ENCODE peak calls at places on chromosomes 13 and 19, in nine cellular contexts. B is upper lobe of right lung, K is body of pancreas, Y is Caco-2, E is AG04450, D is HFF-Myc, L is fibroblast of pulmonary artery, M is aorta, G is fibroblast of the aortic adventitia. I is an unnamed sample.

GRCh38 chr19:48639483-48640375 is 2.5 kb upstream of the DBP start:
- DNase-seq in L (no peak), G (no peak), K (no peak), B (no peak), Y (peak; percentile 43), D (no peak), M (no peak), E (no peak), I (no peak)

GRCh38 chr19:32404939-32405430 is 585 bp upstream of the DPY19L3 start:
- DNase-seq in Y (peak; percentile 41), L (peak; percentile 41), E (no peak), B (peak; percentile 87), D (no peak), M (peak; percentile 91), K (peak; percentile 67), G (peak; percentile 38), I (peak; percentile 55)

GRCh38 chr19:51047031-51047335 is 12.2 kb upstream of the KLK12 start:
- DNase-seq in G (no peak), B (no peak), D (no peak), K (peak; percentile 59), L (no peak), M (no peak), Y (no peak), E (no peak), I (no peak)

GRCh38 chr19:6020972-6021805 is 43.2 kb upstream of the RANBP3 start:
- DNase-seq in K (peak; percentile 46), G (no peak), L (no peak), D (no peak), Y (no peak), E (no peak), M (peak; percentile 62), B (no peak), I (no peak)

GRCh38 chr13:51769455-51770127 is 34.4 kb downstream of the DHRS12 start:
- DNase-seq in B (peak; percentile 78), K (peak; percentile 90), D (no peak), Y (no peak), E (no peak), L (peak; percentile 22), M (peak; percentile 85), G (no peak), I (no peak)

GRCh38 chr13:59247166-59247565 is 916.6 kb downstream of the DIAPH3 start:
- DNase-seq in L (no peak), Y (no peak), E (no peak), D (no peak), B (peak; percentile 48), G (no peak), K (peak; percentile 38), M (no peak), I (no peak)

GRCh38 chr13:111634410-111634809 is 314.0 kb downstream of the TEX29 start:
- DNase-seq in G (no peak), K (no peak), E (no peak), B (no peak), L (no peak), M (no peak), D (no peak), Y (no peak), I (no peak)

GRCh38 chr19:48573163-48573505 is 21.2 kb downstream of the SULT2B1 start:
- DNase-seq in L (no peak), Y (no peak), M (no peak), E (no peak), K (no peak), G (no peak), D (no peak), B (no peak), I (no peak)

GRCh38 chr19:19134687-19135158 is 3.6 kb downstream of the TMEM161A start:
- DNase-seq in L (no peak), D (no peak), G (no peak), K (peak; percentile 53), Y (no peak), E (no peak), M (no peak), B (peak; percentile 78), I (no peak)

GRCh38 chr13:68375004-68375403 is 1144.9 kb upstream of the PCDH9 start:
- DNase-seq in G (no peak), Y (no peak), M (no peak), E (no peak), K (no peak), L (no peak), B (no peak), D (no peak), I (no peak)

GRCh38 chr19:729564-730381 is 21.0 kb downstream of the PALM start:
- DNase-seq in L (no peak), E (no peak), K (no peak), M (no peak), B (no peak), D (no peak), Y (no peak), G (no peak), I (no peak)
- H3K4me3 ChIP-seq in L (no peak overlapping the region), E (no peak overlapping the region), K (no peak overlapping the region), M (no peak overlapping the region), B (no peak overlapping the region), D (no peak overlapping the region), Y (no peak overlapping the region), G (no peak overlapping the region), I (no peak overlapping the region)

GRCh38 chr19:36837902-36838783 is at the start of gene ZNF790:
- DNase-seq in G (peak; percentile 94), K (peak; percentile 85), Y (peak; percentile 73), L (peak; percentile 94), M (peak; percentile 96), B (peak; percentile 91), D (peak; percentile 68), E (peak; percentile 70), I (peak; percentile 95)

GRCh38 chr19:36833430-36833829 is 4.8 kb downstream of the ZNF790 start:
- DNase-seq in Y (no peak), M (no peak), D (no peak), K (no peak), B (no peak), G (no peak), E (no peak), L (no peak), I (no peak)

GRCh38 chr19:36838784-36839324 is 667 bp upstream of the ZNF790 start:
- DNase-seq in E (no peak), Y (no peak), K (no peak), D (no peak), G (no peak), M (no peak), B (no peak), L (no peak), I (no peak)

DNA sequence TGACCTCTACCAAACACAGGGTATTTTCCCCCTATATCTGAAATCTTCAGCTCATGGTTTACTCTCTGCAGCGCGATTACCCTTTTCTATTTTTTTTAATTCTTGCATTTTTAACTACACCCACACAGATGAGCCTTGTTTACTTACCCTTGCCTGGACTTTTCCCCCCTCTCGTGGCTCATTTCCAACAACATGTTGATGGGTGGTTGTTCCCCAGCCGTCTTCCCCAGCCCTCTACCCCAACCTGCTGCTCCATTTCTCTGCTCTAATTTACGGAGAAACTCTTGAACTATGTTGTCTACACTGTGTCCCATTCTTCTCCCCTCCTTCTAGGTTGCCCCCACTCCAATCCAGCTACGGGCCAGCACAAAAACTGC is 674 bp downstream of the ZNF790 start:
- DNase-seq in B (no peak), D (no peak), M (no peak), K (peak; percentile 15), E (no peak), L (no peak), G (no peak), Y (no peak), I (peak; percentile 42)
- H3K4me3 ChIP-seq in B (peak overlapping the region; percentile 73), D (peak overlapping the region; percentile 59), M (peak overlapping the region; percentile 11), K (peak overlapping the region; percentile 63), E (peak overlapping the region; percentile 80), L (peak overlapping the region; percentile 90), G (peak overlapping the region; percentile 90), Y (peak overlapping the region; percentile 35), I (peak overlapping the region; percentile 87)

GRCh38 chr13:25286969-25287961 is at the start of gene MTMR6:
- DNase-seq in G (peak; percentile 85), M (peak; percentile 99), E (peak; percentile 71), D (peak; percentile 63), L (peak; percentile 88), Y (peak; percentile 92), K (peak; percentile 92), B (peak; percentile 97), I (peak; percentile 87)
- H3K4me3 ChIP-seq in G (peak within 1 kb of the TSS; percentile 87), M (peak within 1 kb of the TSS; percentile 77), E (peak within 1 kb of the TSS; percentile 89), D (peak within 1 kb of the TSS; percentile 94), L (peak within 1 kb of the TSS; percentile 97), Y (peak within 1 kb of the TSS; percentile 76), K (peak within 1 kb of the TSS; percentile 90), B (peak within 1 kb of the TSS; percentile 97), I (peak within 1 kb of the TSS; percentile 87)

DNA sequence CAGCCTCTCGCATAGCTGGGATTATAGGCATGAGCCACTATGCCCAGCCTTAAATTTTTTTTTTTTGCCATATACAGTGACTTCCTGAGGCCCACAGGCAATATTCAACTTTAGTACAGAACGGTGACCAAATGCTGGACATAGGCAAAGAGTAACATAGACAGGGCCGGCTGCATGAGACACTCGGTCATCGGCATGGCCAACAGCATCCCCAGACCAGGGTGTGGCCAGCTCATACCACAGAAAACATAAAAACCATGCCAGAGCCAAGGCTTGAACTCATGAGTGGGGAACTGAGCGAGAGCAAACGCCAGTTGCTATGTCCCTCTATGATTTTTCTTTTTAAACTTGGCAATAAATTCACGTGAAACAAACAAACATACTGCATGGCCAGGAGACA is 17.0 kb downstream of the KANK2 start:
- DNase-seq in Y (no peak), E (no peak), K (no peak), B (no peak), D (no peak), M (no peak), G (peak; percentile 50), L (no peak), I (peak; percentile 69)
- H3K4me3 ChIP-seq in Y (no peak overlapping the region), E (no peak overlapping the region), K (no peak overlapping the region), B (no peak overlapping the region), D (no peak overlapping the region), M (no peak overlapping the region), G (no peak overlapping the region), L (no peak overlapping the region), I (no peak overlapping the region)

GRCh38 chr13:28819046-28819747 is 942 bp upstream of the MTUS2 start:
- DNase-seq in Y (no peak), D (no peak), E (no peak), L (peak; percentile 35), B (no peak), K (peak; percentile 25), M (no peak), G (peak; percentile 15), I (peak; percentile 56)
- H3K4me3 ChIP-seq in Y (peak overlapping the region; percentile 32), D (no peak overlapping the region), E (peak overlapping the region; percentile 29), L (peak overlapping the region; percentile 24), B (no peak overlapping the region), K (no peak overlapping the region), M (peak overlapping the region; percentile 21), G (peak overlapping the region; percentile 31), I (peak overlapping the region; percentile 48)

DNA sequence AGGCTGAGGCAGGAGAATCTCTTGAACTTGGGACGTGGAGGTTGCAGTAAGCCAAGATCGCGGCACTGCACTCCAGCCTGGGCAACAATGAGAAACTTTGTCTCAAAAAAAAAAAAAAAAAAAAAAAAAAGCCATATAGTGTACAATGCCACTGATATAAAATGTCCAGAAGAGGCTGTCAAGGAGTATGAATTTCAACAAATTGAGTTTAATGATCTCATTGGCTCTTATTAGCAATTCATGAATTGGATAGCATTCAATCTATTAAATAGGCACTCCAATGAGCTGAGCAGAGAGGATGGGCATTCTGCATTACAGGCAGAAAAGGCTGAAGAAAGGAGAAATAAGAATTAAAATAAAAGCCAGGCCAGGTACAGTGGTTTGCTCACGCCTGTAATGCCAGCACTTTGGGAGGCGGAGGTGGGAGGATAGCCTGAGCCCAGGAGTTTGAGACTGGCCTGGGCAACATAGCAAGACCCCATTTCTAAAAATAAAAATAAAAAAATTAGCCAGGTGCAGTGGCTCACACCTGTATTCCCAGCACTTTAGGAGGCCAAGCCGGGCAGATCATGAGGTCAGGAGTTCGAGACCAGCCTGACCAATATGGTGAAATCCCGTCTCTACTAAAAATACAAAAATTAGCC is 757 bp upstream of the LMNB2 start:
- DNase-seq in D (no peak), L (no peak), G (no peak), Y (no peak), M (no peak), B (no peak), K (no peak), E (no peak), I (no peak)
- H3K4me3 ChIP-seq in D (peak overlapping the region; percentile 38), L (peak overlapping the region; percentile 30), G (peak overlapping the region; percentile 51), Y (peak overlapping the region; percentile 35), M (no peak overlapping the region), B (peak overlapping the region; percentile 30), K (no peak overlapping the region), E (peak overlapping the region; percentile 53), I (peak overlapping the region; percentile 69)

I was measured in GM23248.